ENCODE peak calls at places on chromosomes 2 and 18, in four cellular contexts. H is HepG2, D is K562, E is GM12878. N is an unnamed sample.

GRCh38 chr2:145383961-145384360 is 864.0 kb upstream of the ZEB2 start:
- DNase-seq in H (no peak), D (no peak), E (no peak), N (no peak)

GRCh38 chr2:100627653-100628300 is 65.0 kb downstream of the PDCL3 start:
- DNase-seq in H (no peak), D (no peak), E (no peak), N (no peak)

GRCh38 chr18:74155276-74155675 is 7.0 kb downstream of the TIMM21 start:
- DNase-seq in H (no peak), D (no peak), E (no peak), N (no peak)

GRCh38 chr2:132037527-132038178 is 124.1 kb downstream of the ANKRD30BL start:
- DNase-seq in H (no peak), D (peak; percentile 8), E (no peak), N (peak; percentile 5)

GRCh38 chr18:55477537-55478300 is 110.3 kb downstream of the TCF4 start:
- DNase-seq in H (no peak), D (no peak), E (peak; percentile 4), N (no peak)

GRCh38 chr18:31100598-31101147 is 1.5 kb downstream of the DSC2 start:
- DNase-seq in H (peak; percentile 43), D (peak; percentile 51), E (no peak), N (peak; percentile 51)

GRCh38 chr2:234399451-234400246 is 97.2 kb downstream of the ARL4C start:
- DNase-seq in H (no peak), D (no peak), E (no peak), N (no peak)

GRCh38 chr18:70019136-70019535 is 71.5 kb upstream of the CD226 start:
- DNase-seq in H (no peak), D (no peak), E (no peak), N (no peak)

GRCh38 chr2:70887550-70888229 is 48.0 kb upstream of the ATP6V1B1 start:
- DNase-seq in H (no peak), D (peak; percentile 42), E (no peak), N (no peak)

GRCh38 chr2:135547311-135547710 is 16.0 kb downstream of the R3HDM1 start:
- DNase-seq in H (no peak), D (no peak), E (no peak), N (no peak)

GRCh38 chr2:234947556-234947955 is 4.3 kb upstream of the SH3BP4 start:
- DNase-seq in H (no peak), D (no peak), E (no peak), N (no peak)

GRCh38 chr2:128557841-128558241 is 239.2 kb upstream of the HS6ST1 start:
- DNase-seq in H (no peak), D (no peak), E (no peak), N (no peak)

GRCh38 chr2:219073413-219074129 is 12.8 kb upstream of the IHH start:
- DNase-seq in H (peak; percentile 80), D (peak; percentile 27), E (no peak), N (peak; percentile 70)

GRCh38 chr2:239991689-239992314 is 33.3 kb downstream of the NDUFA10 start:
- DNase-seq in H (peak; percentile 48), D (peak; percentile 34), E (no peak), N (peak; percentile 32)

GRCh38 chr2:146847846-146848245 is 997.0 kb upstream of the ACVR2A start:
- DNase-seq in H (no peak), D (no peak), E (no peak), N (no peak)

GRCh38 chr2:182165196-182165595 is 179.5 kb downstream of the PPP1R1C start:
- DNase-seq in H (no peak), D (no peak), E (no peak), N (no peak)

GRCh38 chr2:215773728-215774127 is 239.6 kb downstream of the MREG start:
- DNase-seq in H (peak; percentile 41), D (no peak), E (no peak), N (no peak)

GRCh38 chr2:75277111-75277510 is 77.8 kb upstream of the TACR1 start:
- DNase-seq in H (no peak), D (no peak), E (no peak), N (no peak)

GRCh38 chr2:235940330-235940729 is 227.9 kb downstream of the GBX2 start:
- DNase-seq in H (no peak), D (peak; percentile 47), E (no peak), N (no peak)

GRCh38 chr2:107430006-107430405 is 396.7 kb upstream of the RGPD4 start:
- DNase-seq in H (no peak), D (no peak), E (no peak), N (no peak)

GRCh38 chr18:35464731-35465728 is 32.7 kb downstream of the INO80C start:
- DNase-seq in H (no peak), D (no peak), E (no peak), N (no peak)

GRCh38 chr2:173752152-173752551 is 213.0 kb downstream of the SP3 start:
- DNase-seq in H (no peak), D (no peak), E (no peak), N (no peak)

GRCh38 chr2:190126758-190127157 is 64.2 kb upstream of the MSTN start:
- DNase-seq in H (no peak), D (no peak), E (no peak), N (no peak)

GRCh38 chr2:40405440-40405839 is 46.5 kb downstream of the SLC8A1 start:
- DNase-seq in H (no peak), D (no peak), E (no peak), N (no peak)

GRCh38 chr2:44570149-44570678 is 208.5 kb downstream of the CAMKMT start:
- DNase-seq in H (no peak), D (no peak), E (no peak), N (no peak)

GRCh38 chr2:43518718-43519117 is 77.1 kb downstream of the THADA start:
- DNase-seq in H (no peak), D (no peak), E (no peak), N (no peak)

GRCh38 chr2:59288771-59289170 is 1047.6 kb upstream of the FANCL start:
- DNase-seq in H (no peak), D (no peak), E (no peak), N (no peak)

GRCh38 chr2:218217366-218218309 is 649 bp downstream of the ARPC2 start:
- DNase-seq in H (peak; percentile 18), D (no peak), E (no peak), N (peak; percentile 51)

DNA sequence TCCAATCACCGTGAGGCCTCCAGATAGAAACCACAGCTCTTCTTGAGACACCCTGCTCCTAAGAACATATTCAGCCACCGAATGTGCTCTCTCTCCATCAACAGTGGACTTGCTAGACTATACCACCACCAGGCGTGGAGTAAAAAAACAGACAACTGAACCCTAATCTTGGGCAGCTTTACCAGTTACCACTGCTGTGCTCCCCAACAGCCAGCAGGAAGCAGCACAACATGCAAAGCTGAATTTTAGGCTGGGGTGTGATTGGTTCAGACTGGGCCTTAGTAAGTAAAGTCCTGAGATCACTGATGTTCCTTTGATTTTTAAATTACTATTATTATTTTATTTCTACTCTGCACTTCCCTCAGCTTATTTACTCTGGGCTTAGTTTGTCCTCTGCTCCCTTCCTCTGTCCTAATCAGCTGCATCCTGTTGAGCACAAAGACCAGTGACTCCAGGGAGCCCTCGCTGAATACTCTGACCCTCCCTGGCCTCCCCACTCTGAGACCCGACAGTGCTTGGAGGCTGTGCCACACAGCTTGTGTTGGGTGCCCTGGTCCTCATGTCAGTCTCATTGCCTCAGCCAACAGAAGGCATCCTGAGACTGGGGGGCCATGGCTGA is 21.9 kb downstream of the MRPL35 start:
- DNase-seq in H (peak; percentile 62), D (peak; percentile 77), E (no peak), N (peak; percentile 61)
- TF ChIP-seq TARDBP in H (no peak), D (no peak), E (no peak), N (no peak)

DNA sequence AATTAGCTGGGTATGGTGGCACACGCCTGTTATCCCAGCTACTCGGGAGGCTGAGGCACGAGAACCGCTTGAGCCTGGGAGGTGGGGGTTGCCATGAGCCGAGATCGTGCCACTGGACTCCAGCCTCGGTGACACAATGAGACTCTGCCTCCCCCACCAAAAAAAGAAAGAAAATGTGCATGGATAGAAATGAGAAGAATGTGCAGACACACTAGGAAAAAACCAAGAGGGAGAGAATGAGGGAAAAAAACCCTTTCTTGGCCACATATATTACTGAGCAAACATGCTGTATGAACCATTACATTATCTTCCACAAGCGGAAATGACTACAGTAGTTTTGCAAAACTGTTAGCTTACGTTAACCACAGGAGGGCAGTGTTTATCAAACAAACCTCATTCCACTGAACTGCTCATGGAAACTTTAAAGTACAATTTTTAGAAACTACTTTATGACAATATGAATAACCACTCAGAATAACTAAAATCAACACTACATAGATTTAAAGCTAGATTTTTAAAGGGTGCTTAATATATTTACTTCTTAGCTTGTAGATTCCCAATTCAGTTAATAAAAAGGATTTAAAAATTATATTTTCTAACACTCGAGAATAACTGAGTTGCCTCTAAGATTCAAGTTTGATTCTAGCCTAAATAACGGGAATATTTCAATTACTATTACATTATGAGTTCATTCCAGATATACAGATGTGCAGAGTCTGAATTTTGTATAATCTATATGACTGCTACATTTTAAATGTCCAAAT is 26.4 kb downstream of the ASXL2 start:
- DNase-seq in H (peak; percentile 86), D (peak; percentile 53), E (peak; percentile 57), N (peak; percentile 40)
- TF ChIP-seq TARDBP in H (no peak), D (no peak), E (no peak), N (no peak)

DNA sequence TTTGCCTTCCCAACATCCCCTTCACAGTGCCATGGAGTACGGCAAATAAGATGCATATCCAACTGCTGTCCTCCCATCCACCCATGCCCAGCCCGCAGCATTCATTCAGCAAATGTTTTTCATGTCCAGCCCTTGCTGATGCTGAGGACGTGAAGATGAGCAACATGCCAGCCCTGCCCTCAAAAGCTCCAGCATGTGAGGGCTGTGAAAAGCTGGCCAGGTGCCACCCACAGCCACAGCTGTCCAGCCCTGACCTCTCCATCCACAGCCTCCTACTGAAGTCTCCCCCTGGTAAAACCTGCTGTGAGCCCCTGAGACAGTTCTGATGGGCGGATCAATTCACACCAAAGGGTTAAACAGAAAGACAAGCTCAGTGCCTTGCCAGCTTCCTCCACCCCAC is 4.5 kb downstream of the ZBTB7C start:
- DNase-seq in H (no peak), D (no peak), E (no peak), N (no peak)
- TF ChIP-seq TARDBP in H (no peak), D (no peak), E (no peak), N (no peak)

GRCh38 chr18:40957533-40958070 is 997.4 kb upstream of the PIK3C3 start:
- DNase-seq in H (no peak), D (no peak), E (no peak), N (no peak)
- TF ChIP-seq TARDBP in H (no peak), D (no peak), E (no peak), N (no peak)

GRCh38 chr18:40949138-40949949 is 1005.7 kb upstream of the PIK3C3 start:
- DNase-seq in H (no peak), D (no peak), E (no peak), N (no peak)
- TF ChIP-seq TARDBP in H (no peak), D (no peak), E (no peak), N (no peak)

GRCh38 chr18:79381811-79382311 is 13.9 kb upstream of the NFATC1 start:
- DNase-seq in H (no peak), D (no peak), E (no peak), N (no peak)
- TF ChIP-seq TARDBP in H (no peak), D (no peak), E (no peak), N (no peak)

DNA sequence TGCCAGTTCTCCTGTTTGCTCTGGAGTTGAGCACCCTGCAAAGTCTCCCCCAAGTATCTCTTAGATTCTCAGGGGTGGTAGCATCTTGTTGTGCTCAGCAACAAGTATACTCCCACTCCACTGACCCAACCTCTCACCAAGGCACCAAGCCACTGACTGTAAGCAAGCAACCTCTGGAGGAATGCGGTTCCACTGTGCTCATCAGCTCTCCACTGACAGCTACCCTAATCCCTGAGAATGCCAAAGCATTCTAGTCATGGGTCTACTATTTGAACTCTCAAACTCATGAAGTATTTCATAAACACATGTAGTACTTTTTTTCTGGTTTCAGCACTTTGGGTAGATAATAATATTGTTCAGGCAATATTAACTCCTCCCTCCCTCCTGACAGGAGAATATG is 170.0 kb downstream of the EPHA4 start:
- DNase-seq in H (no peak), D (no peak), E (no peak), N (no peak)
- TF ChIP-seq TARDBP in H (no peak), D (no peak), E (no peak), N (no peak)

N was measured in HEK293T.